ENCODE peak calls at places on chromosome 13, in nine cellular contexts. R is Caco-2, Z is left ventricle myocardium inferior, A is HCT116, L is breast epithelium, W is heart right ventricle, E is fibroblast of mammary gland, P is fibroblast of pulmonary artery, N is BE2C. I is an unnamed sample.
A peak's percentile ranks its signal among the peaks of the same experiment; 100 is the strongest.

GRCh38 chr13:99339736-99340392 is 32.7 kb upstream of the GPR183 start:
- DNase-seq in R (no peak), Z (no peak), A (no peak), L (no peak), W (no peak), E (peak; percentile 64), P (peak; percentile 58), N (no peak), I (peak; percentile 47)

GRCh38 chr13:24925318-24926231 is 161.6 kb downstream of the RNF17 start:
- DNase-seq in R (peak; percentile 52), Z (no peak), A (no peak), L (no peak), W (no peak), E (no peak), P (no peak), N (no peak), I (no peak)

GRCh38 chr13:57629821-57630235 is 1.7 kb upstream of the PCDH17 start:
- DNase-seq in R (no peak), Z (peak; percentile 91), A (no peak), L (peak; percentile 58), W (peak; percentile 92), E (peak; percentile 67), P (peak; percentile 84), N (peak; percentile 98), I (peak; percentile 46)

GRCh38 chr13:94325660-94326059 is 153.8 kb downstream of the DCT start:
- DNase-seq in R (no peak), Z (no peak), A (no peak), L (no peak), W (peak; percentile 10), E (peak; percentile 79), P (no peak), N (no peak), I (no peak)

GRCh38 chr13:95267662-95268369 is 33.4 kb downstream of the ABCC4 start:
- DNase-seq in R (peak; percentile 53), Z (no peak), A (no peak), L (no peak), W (no peak), E (peak; percentile 93), P (peak; percentile 88), N (peak; percentile 77), I (peak; percentile 73)

GRCh38 chr13:102312841-102313240 is 89.0 kb downstream of the FGF14 start:
- DNase-seq in R (no peak), Z (no peak), A (no peak), L (no peak), W (no peak), E (no peak), P (no peak), N (no peak), I (no peak)

GRCh38 chr13:24713022-24713421 is 32.8 kb downstream of the ATP12A start:
- DNase-seq in R (no peak), Z (peak; percentile 45), A (no peak), L (no peak), W (peak; percentile 44), E (no peak), P (no peak), N (no peak), I (no peak)

GRCh38 chr13:101915755-101916107 is 463.3 kb downstream of the ITGBL1 start:
- DNase-seq in R (no peak), Z (no peak), A (no peak), L (no peak), W (no peak), E (no peak), P (no peak), N (no peak), I (no peak)

GRCh38 chr13:46166221-46166584 is 15.8 kb downstream of the LCP1 start:
- DNase-seq in R (no peak), Z (no peak), A (no peak), L (no peak), W (no peak), E (no peak), P (no peak), N (no peak), I (no peak)

GRCh38 chr13:40180776-40181175 is 485.7 kb downstream of the FOXO1 start:
- DNase-seq in R (no peak), Z (no peak), A (no peak), L (no peak), W (no peak), E (no peak), P (no peak), N (no peak), I (no peak)

GRCh38 chr13:36105726-36106125 is 25.5 kb downstream of the DCLK1 start:
- DNase-seq in R (no peak), Z (no peak), A (no peak), L (no peak), W (no peak), E (no peak), P (no peak), N (no peak), I (no peak)

GRCh38 chr13:27338816-27339215 is 68.2 kb downstream of the RASL11A start:
- DNase-seq in R (peak; percentile 54), Z (no peak), A (peak; percentile 36), L (no peak), W (no peak), E (no peak), P (no peak), N (peak; percentile 23), I (no peak)

GRCh38 chr13:25085125-25085742 is 10.7 kb upstream of the PABPC3 start:
- DNase-seq in R (peak; percentile 50), Z (no peak), A (peak; percentile 36), L (no peak), W (no peak), E (peak; percentile 48), P (peak; percentile 49), N (peak; percentile 46), I (peak; percentile 71)

GRCh38 chr13:85247780-85248179 is 551.4 kb downstream of the SLITRK6 start:
- DNase-seq in R (no peak), Z (no peak), A (no peak), L (no peak), W (no peak), E (no peak), P (no peak), N (no peak), I (no peak)

GRCh38 chr13:60286707-60287106 is 110.3 kb upstream of the TDRD3 start:
- DNase-seq in R (no peak), Z (no peak), A (no peak), L (no peak), W (no peak), E (no peak), P (no peak), N (no peak), I (no peak)

GRCh38 chr13:98585946-98586345 is 9.0 kb upstream of the STK24 start:
- DNase-seq in R (no peak), Z (no peak), A (no peak), L (no peak), W (no peak), E (no peak), P (no peak), N (no peak), I (no peak)

GRCh38 chr13:63838366-63839110 is 2422.9 kb upstream of the PCDH20 start:
- DNase-seq in R (no peak), Z (no peak), A (no peak), L (no peak), W (no peak), E (no peak), P (no peak), N (no peak), I (no peak)

GRCh38 chr13:77751513-77752456 is 54.3 kb downstream of the SLAIN1 start:
- DNase-seq in R (no peak), Z (no peak), A (peak; percentile 6), L (no peak), W (peak; percentile 22), E (peak; percentile 58), P (peak; percentile 62), N (peak; percentile 44), I (peak; percentile 53)

GRCh38 chr13:31200636-31200970 is 828 bp downstream of the B3GLCT start:
- DNase-seq in R (peak; percentile 72), Z (peak; percentile 40), A (no peak), L (peak; percentile 66), W (peak; percentile 44), E (no peak), P (no peak), N (peak; percentile 76), I (no peak)

GRCh38 chr13:32315255-32316029 is at the start of the genes BRCA2 and ZAR1L:
- DNase-seq in R (peak; percentile 91), Z (peak; percentile 91), A (peak; percentile 77), L (peak; percentile 84), W (peak; percentile 89), E (peak; percentile 87), P (peak; percentile 91), N (peak; percentile 91), I (peak; percentile 89)

GRCh38 chr13:52348081-52348480 is 57.9 kb downstream of the THSD1 start:
- DNase-seq in R (no peak), Z (no peak), A (peak; percentile 34), L (no peak), W (peak; percentile 16), E (peak; percentile 94), P (peak; percentile 95), N (no peak), I (peak; percentile 26)

GRCh38 chr13:74695021-74695800 is 561.0 kb upstream of the KLF12 start:
- DNase-seq in R (no peak), Z (no peak), A (no peak), L (no peak), W (no peak), E (peak; percentile 38), P (no peak), N (no peak), I (no peak)

GRCh38 chr13:70714993-70715392 is 606.7 kb upstream of the KLHL1 start:
- DNase-seq in R (no peak), Z (no peak), A (no peak), L (no peak), W (no peak), E (no peak), P (no peak), N (no peak), I (no peak)
- TF ChIP-seq CTCF in R (no peak), Z (no peak), A (no peak), L (no peak), W (no peak), E (no peak), P (no peak), N (peak; percentile 39), I (peak; percentile 30)

GRCh38 chr13:29428992-29429315 is 166.5 kb downstream of the SLC7A1 start:
- DNase-seq in R (no peak), Z (no peak), A (no peak), L (no peak), W (no peak), E (no peak), P (no peak), N (no peak), I (no peak)
- H3K4me3 ChIP-seq in R (peak overlapping the region; percentile 35), Z (peak overlapping the region; percentile 67), A (no peak overlapping the region), L (peak overlapping the region; percentile 51), W (peak overlapping the region; percentile 60), E (no peak overlapping the region), P (no peak overlapping the region), N (peak overlapping the region; percentile 63), I (no peak overlapping the region)

DNA sequence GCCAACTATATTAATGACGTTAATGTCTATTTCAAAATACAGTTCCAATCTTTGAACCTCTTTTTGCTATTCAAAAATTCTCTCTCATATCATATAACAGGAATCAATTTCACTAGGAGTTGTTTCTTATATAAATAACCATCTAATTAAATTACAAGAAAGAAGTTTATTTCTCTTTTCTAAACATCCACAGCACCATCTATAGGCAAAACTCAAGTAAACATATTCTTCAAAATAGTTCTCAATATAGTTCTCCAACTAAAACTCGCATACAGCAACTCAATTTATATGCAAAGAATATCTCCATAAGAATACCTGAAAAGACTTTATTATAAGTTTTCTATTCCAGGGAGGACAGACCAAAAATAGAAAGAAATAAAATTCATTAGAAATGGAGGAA is 65.6 kb downstream of the RBM26 start:
- DNase-seq in R (no peak), Z (no peak), A (no peak), L (no peak), W (no peak), E (no peak), P (no peak), N (no peak), I (no peak)
- TF ChIP-seq CTCF in R (no peak), Z (no peak), A (no peak), L (no peak), W (no peak), E (no peak), P (no peak), N (no peak), I (no peak)

GRCh38 chr13:67228031-67228430 is 2.1 kb downstream of the PCDH9 start:
- DNase-seq in R (no peak), Z (no peak), A (no peak), L (no peak), W (no peak), E (no peak), P (no peak), N (no peak), I (no peak)
- H3K4me3 ChIP-seq in R (no peak overlapping the region), Z (peak overlapping the region; percentile 87), A (no peak overlapping the region), L (no peak overlapping the region), W (peak overlapping the region; percentile 83), E (peak overlapping the region; percentile 18), P (peak overlapping the region; percentile 78), N (peak overlapping the region; percentile 96), I (no peak overlapping the region)